ENCODE peak calls at places on chromosomes 3 and 15, in four cellular contexts. R is tibial nerve, H is H1, E is right lobe of liver. P is an unnamed sample.

GRCh38 chr3:183158552-183159006 is 4.0 kb downstream of the LAMP3 start:
- DNase-seq in E (no peak), R (no peak), H (no peak), P (no peak)

GRCh38 chr3:56251343-56251945 is 216.8 kb downstream of the ERC2 start:
- DNase-seq in R (peak; percentile 75), H (no peak), E (no peak), P (peak; percentile 44)

GRCh38 chr3:60742606-60743145 is 508.6 kb downstream of the FHIT start:
- DNase-seq in R (no peak), E (no peak), H (peak; percentile 61), P (no peak)

GRCh38 chr3:188720636-188721035 is 451.1 kb upstream of the TPRG1 start:
- DNase-seq in H (no peak), R (no peak), E (no peak), P (no peak)

GRCh38 chr15:34109775-34110663 is 8.1 kb downstream of the PGBD4 start:
- DNase-seq in E (no peak), H (no peak), R (no peak), P (no peak)

GRCh38 chr15:87672309-87672897 is 584.1 kb downstream of the NTRK3 start:
- DNase-seq in E (no peak), R (peak; percentile 45), H (peak; percentile 13), P (peak; percentile 14)

GRCh38 chr3:100042144-100042543 is 72.2 kb downstream of the FILIP1L start:
- DNase-seq in R (no peak), H (no peak), E (no peak), P (peak; percentile 29)

GRCh38 chr15:74790080-74790916 is 8.4 kb downstream of the CSK start:
- DNase-seq in H (no peak), R (peak; percentile 48), E (peak; percentile 73), P (peak; percentile 84)

GRCh38 chr3:32591960-32592462 is 21.4 kb upstream of the DYNC1LI1 start:
- DNase-seq in R (no peak), H (no peak), E (no peak), P (no peak)

GRCh38 chr3:161035711-161036110 is 69.4 kb downstream of the B3GALNT1 start:
- DNase-seq in H (no peak), R (no peak), E (no peak), P (no peak)

GRCh38 chr3:42803800-42804112 is 534 bp downstream of the HIGD1A start:
- DNase-seq in E (peak; percentile 55), R (no peak), H (no peak), P (peak; percentile 57)

GRCh38 chr3:64225695-64226499 is 631 bp upstream of the PRICKLE2 start:
- DNase-seq in H (no peak), R (no peak), E (no peak), P (no peak)

GRCh38 chr3:89173546-89173945 is 66.1 kb downstream of the EPHA3 start:
- DNase-seq in E (no peak), H (no peak), R (no peak), P (no peak)

GRCh38 chr15:92409006-92409405 is 15.3 kb downstream of the ST8SIA2 start:
- DNase-seq in R (no peak), E (no peak), H (no peak), P (no peak)

GRCh38 chr3:120567370-120568197 is 28.6 kb upstream of the NDUFB4 start:
- DNase-seq in E (no peak), H (no peak), R (peak; percentile 58), P (no peak)

GRCh38 chr3:124780767-124781485 is 50.7 kb downstream of the UMPS start:
- DNase-seq in E (peak; percentile 52), H (no peak), R (peak; percentile 78), P (peak; percentile 70)

GRCh38 chr3:184295771-184296170 is 3.3 kb upstream of the PSMD2 start:
- DNase-seq in R (no peak), H (no peak), E (no peak), P (no peak)

GRCh38 chr3:185943363-185944106 is 5.7 kb upstream of the TRA2B start:
- DNase-seq in R (peak; percentile 90), H (peak; percentile 84), E (peak; percentile 84), P (peak; percentile 88)

GRCh38 chr15:39282663-39283208 is 298.1 kb upstream of the THBS1 start:
- DNase-seq in E (no peak), H (no peak), R (no peak), P (no peak)

GRCh38 chr15:60780147-60780546 is 301.2 kb upstream of the ICE2 start:
- DNase-seq in H (no peak), E (no peak), R (no peak), P (no peak)

GRCh38 chr3:129605593-129606521 is 619 bp downstream of the PLXND1 start:
- DNase-seq in E (peak; percentile 61), R (no peak), H (no peak), P (no peak)

GRCh38 chr3:166955549-166955948 is 424.5 kb downstream of the ZBBX start:
- DNase-seq in R (no peak), E (no peak), H (no peak), P (no peak)

GRCh38 chr3:187992609-187993008 is 161.3 kb upstream of the LPP start:
- DNase-seq in R (no peak), H (no peak), E (no peak), P (no peak)

GRCh38 chr3:127143172-127143571 is 49.8 kb upstream of the PRR23E start:
- DNase-seq in E (no peak), R (no peak), H (no peak), P (no peak)

GRCh38 chr15:58669108-58669507 is 80.4 kb downstream of the ADAM10 start:
- DNase-seq in R (no peak), E (no peak), H (no peak), P (no peak)

GRCh38 chr15:67882487-67883227 is 42.8 kb upstream of the RNU6-1 start:
- DNase-seq in R (no peak), E (no peak), H (no peak), P (peak; percentile 19)

GRCh38 chr15:79025201-79025600 is 65.4 kb downstream of the RASGRF1 start:
- DNase-seq in R (peak; percentile 16), H (no peak), E (no peak), P (no peak)

GRCh38 chr15:74826372-74826819 is at the start of gene CPLX3:
- DNase-seq in E (no peak), H (no peak), R (no peak), P (peak; percentile 27)

GRCh38 chr3:141487419-141488345 is 855 bp downstream of the RASA2 start:
- DNase-seq in H (peak; percentile 23), E (peak; percentile 89), R (peak; percentile 48), P (peak; percentile 76)

GRCh38 chr3:125017406-125017805 is 38.4 kb downstream of the HEG1 start:
- DNase-seq in H (no peak), E (no peak), R (no peak), P (no peak)

GRCh38 chr3:9800529-9800928 is 7.6 kb downstream of the ARPC4 start:
- DNase-seq in E (no peak), H (no peak), R (no peak), P (no peak)

GRCh38 chr3:9806137-9806536 is 3.9 kb upstream of the TTLL3 start:
- DNase-seq in R (no peak), E (no peak), H (no peak), P (no peak)

GRCh38 chr3:9807981-9808344 is 2.1 kb upstream of the TTLL3 start:
- DNase-seq in H (no peak), E (no peak), R (no peak), P (no peak)

GRCh38 chr3:9806688-9807589 is 3.1 kb upstream of the TTLL3 start:
- DNase-seq in E (no peak), H (no peak), R (no peak), P (no peak)

GRCh38 chr3:9803494-9803893 is 6.6 kb upstream of the TTLL3 start:
- DNase-seq in E (no peak), R (no peak), H (no peak), P (no peak)
- H3K36me3 ChIP-seq in E (peaks cover 42% of the 10 kb centered on the region), R (peaks cover 6% of the 10 kb centered on the region), H (peaks cover 49% of the 10 kb centered on the region), P (peaks cover 88% of the 10 kb centered on the region)

DNA sequence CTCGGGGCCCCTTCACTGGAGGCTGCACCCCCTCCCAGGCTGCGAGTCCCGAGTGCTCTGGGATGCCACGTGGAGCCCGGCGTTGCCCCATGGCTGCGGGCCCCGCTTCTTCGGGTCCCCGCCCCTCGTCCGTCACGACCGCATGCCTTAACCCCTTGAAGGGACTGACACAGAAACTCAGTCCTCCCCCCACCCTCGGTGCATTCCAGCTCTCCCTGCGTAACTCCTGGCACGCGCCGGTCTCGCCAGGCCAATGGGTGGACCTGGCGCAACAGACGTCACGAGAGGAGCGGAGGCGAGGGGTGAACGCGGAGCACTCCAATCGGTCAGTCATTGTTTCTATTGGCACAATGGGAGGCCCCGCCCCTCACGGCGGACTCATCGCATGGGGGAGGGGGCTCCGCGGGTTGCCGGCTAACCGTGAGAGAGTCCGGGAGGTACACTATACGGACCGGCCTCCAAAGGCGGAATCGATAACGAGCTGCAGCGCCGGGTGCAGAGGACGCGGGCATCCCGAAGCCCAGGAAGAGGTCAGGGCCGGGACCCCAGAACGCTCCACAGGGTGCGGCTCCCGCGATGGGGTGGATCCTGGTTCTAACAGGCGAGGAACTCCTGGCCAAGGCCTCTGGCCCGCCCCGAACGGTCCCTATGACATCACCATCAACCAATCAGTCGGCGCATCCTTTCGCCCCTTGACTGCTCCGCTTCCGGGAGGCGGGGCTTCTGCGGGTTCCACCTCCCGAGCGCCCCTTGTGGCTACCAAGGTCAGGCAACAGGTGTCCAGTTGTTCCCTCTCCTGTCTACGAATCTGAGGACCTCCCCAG is 1.0 kb upstream of the CELSR3 start:
- DNase-seq in H (peak; percentile 99), E (peak; percentile 87), R (peak; percentile 88), P (peak; percentile 97)
- TF ChIP-seq POLR2A in H (peak; percentile 68), E (peak; percentile 64), R (peak; percentile 54), P (peak; percentile 75)

GRCh38 chr3:151962891-151963290 is 89.4 kb downstream of the SUCNR1 start:
- DNase-seq in H (no peak), R (no peak), E (no peak), P (no peak)
- H3K27ac ChIP-seq in H (no peak overlapping the region), R (no peak overlapping the region), E (no peak overlapping the region), P (no peak overlapping the region)

DNA sequence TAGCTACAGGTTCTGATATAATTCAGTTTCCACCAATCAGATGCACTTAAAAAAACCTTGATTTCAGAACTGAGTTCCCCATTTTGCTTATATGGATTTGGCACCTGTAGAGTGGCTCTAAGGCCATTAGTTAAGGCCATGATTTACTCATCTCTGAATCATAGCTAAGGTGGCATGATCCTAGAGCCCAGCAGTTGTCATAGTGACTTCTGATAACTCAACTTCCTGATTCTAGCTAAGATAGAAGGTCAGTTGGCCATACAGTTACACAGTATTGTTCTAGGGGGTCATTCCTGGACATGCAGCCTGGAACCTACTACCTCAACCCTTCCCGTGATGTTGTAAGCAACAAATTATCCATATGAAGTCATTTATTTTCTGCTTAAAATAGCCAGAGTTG is 15.9 kb upstream of the TMEM87A start:
- DNase-seq in R (no peak), H (no peak), E (no peak), P (no peak)
- H3K36me3 ChIP-seq in R (no peaks in the 10 kb centered on the region), H (no peaks in the 10 kb centered on the region), E (peaks cover 3% of the 10 kb centered on the region), P (peaks cover 26% of the 10 kb centered on the region)

GRCh38 chr3:4834403-4834866 is 144.8 kb upstream of the BHLHE40 start:
- DNase-seq in H (no peak), E (no peak), R (no peak), P (no peak)
- TF ChIP-seq POLR2A in H (no peak), E (no peak), R (no peak), P (no peak)